ENCODE peak calls at places on chromosomes 1 and 21, in nine cellular contexts. One of them, this sample, is unnamed.

GRCh38 chr1:77888071-77888428 is 374 bp upstream of the NEXN start:
- DNase-seq in memory B cell: no peak
- DNase-seq in cardiac fibroblast: peak
- DNase-seq in NCI-H774: no peak
- DNase-seq in stimulated activated CD4-positive, alpha-beta T cell treated with anti-CD3 and anti-CD28 coated beads, Interleukin-1b, Interleukin-23, amount 100 ng/mL, for 1 hour: no peak
- DNase-seq in dorsolateral prefrontal cortex: no peak
- DNase-seq in kidney tubule cell: peak
- DNase-seq in CD8-positive, alpha-beta T cell: no peak
- DNase-seq in KBM-7: peak
- DNase-seq in this sample: no peak

GRCh38 chr1:232511172-232511571 is 118.8 kb downstream of the SIPA1L2 start:
- DNase-seq in memory B cell: no peak
- DNase-seq in cardiac fibroblast: peak
- DNase-seq in NCI-H774: peak
- DNase-seq in stimulated activated CD4-positive, alpha-beta T cell treated with anti-CD3 and anti-CD28 coated beads, Interleukin-1b, Interleukin-23, amount 100 ng/mL, for 1 hour: no peak
- DNase-seq in dorsolateral prefrontal cortex: no peak
- DNase-seq in kidney tubule cell: no peak
- DNase-seq in CD8-positive, alpha-beta T cell: no peak
- DNase-seq in KBM-7: no peak
- DNase-seq in this sample: no peak

GRCh38 chr1:101239095-101240040 is 2.5 kb downstream of the S1PR1 start:
- DNase-seq in memory B cell: no peak
- DNase-seq in cardiac fibroblast: no peak
- DNase-seq in NCI-H774: no peak
- DNase-seq in stimulated activated CD4-positive, alpha-beta T cell treated with anti-CD3 and anti-CD28 coated beads, Interleukin-1b, Interleukin-23, amount 100 ng/mL, for 1 hour: no peak
- DNase-seq in dorsolateral prefrontal cortex: no peak
- DNase-seq in kidney tubule cell: no peak
- DNase-seq in CD8-positive, alpha-beta T cell: peak
- DNase-seq in KBM-7: no peak
- DNase-seq in this sample: no peak

GRCh38 chr1:22224091-22224490 is 81.2 kb upstream of the WNT4 start:
- DNase-seq in memory B cell: no peak
- DNase-seq in cardiac fibroblast: no peak
- DNase-seq in NCI-H774: no peak
- DNase-seq in stimulated activated CD4-positive, alpha-beta T cell treated with anti-CD3 and anti-CD28 coated beads, Interleukin-1b, Interleukin-23, amount 100 ng/mL, for 1 hour: no peak
- DNase-seq in dorsolateral prefrontal cortex: no peak
- DNase-seq in kidney tubule cell: no peak
- DNase-seq in CD8-positive, alpha-beta T cell: no peak
- DNase-seq in KBM-7: no peak
- DNase-seq in this sample: no peak

GRCh38 chr1:2939041-2939552 is 82.2 kb upstream of the ACTRT2 start:
- DNase-seq in memory B cell: no peak
- DNase-seq in cardiac fibroblast: no peak
- DNase-seq in NCI-H774: no peak
- DNase-seq in stimulated activated CD4-positive, alpha-beta T cell treated with anti-CD3 and anti-CD28 coated beads, Interleukin-1b, Interleukin-23, amount 100 ng/mL, for 1 hour: no peak
- DNase-seq in dorsolateral prefrontal cortex: no peak
- DNase-seq in kidney tubule cell: no peak
- DNase-seq in CD8-positive, alpha-beta T cell: no peak
- DNase-seq in KBM-7: no peak
- DNase-seq in this sample: no peak

GRCh38 chr1:213111502-213111901 is 60.5 kb downstream of the RPS6KC1 start:
- DNase-seq in memory B cell: no peak
- DNase-seq in cardiac fibroblast: no peak
- DNase-seq in NCI-H774: no peak
- DNase-seq in stimulated activated CD4-positive, alpha-beta T cell treated with anti-CD3 and anti-CD28 coated beads, Interleukin-1b, Interleukin-23, amount 100 ng/mL, for 1 hour: no peak
- DNase-seq in dorsolateral prefrontal cortex: no peak
- DNase-seq in kidney tubule cell: no peak
- DNase-seq in CD8-positive, alpha-beta T cell: no peak
- DNase-seq in KBM-7: no peak
- DNase-seq in this sample: no peak

GRCh38 chr1:236786453-236786852 is 8.6 kb upstream of the MTR start:
- DNase-seq in memory B cell: no peak
- DNase-seq in cardiac fibroblast: no peak
- DNase-seq in NCI-H774: no peak
- DNase-seq in stimulated activated CD4-positive, alpha-beta T cell treated with anti-CD3 and anti-CD28 coated beads, Interleukin-1b, Interleukin-23, amount 100 ng/mL, for 1 hour: no peak
- DNase-seq in dorsolateral prefrontal cortex: no peak
- DNase-seq in kidney tubule cell: no peak
- DNase-seq in CD8-positive, alpha-beta T cell: no peak
- DNase-seq in KBM-7: no peak
- DNase-seq in this sample: no peak

GRCh38 chr1:19065526-19066247 is 109.2 kb upstream of the IFFO2 start:
- DNase-seq in memory B cell: no peak
- DNase-seq in cardiac fibroblast: no peak
- DNase-seq in NCI-H774: no peak
- DNase-seq in stimulated activated CD4-positive, alpha-beta T cell treated with anti-CD3 and anti-CD28 coated beads, Interleukin-1b, Interleukin-23, amount 100 ng/mL, for 1 hour: no peak
- DNase-seq in dorsolateral prefrontal cortex: no peak
- DNase-seq in kidney tubule cell: no peak
- DNase-seq in CD8-positive, alpha-beta T cell: no peak
- DNase-seq in KBM-7: no peak
- DNase-seq in this sample: no peak

GRCh38 chr1:51791888-51792287 is 86.6 kb downstream of the NRDC start:
- DNase-seq in memory B cell: no peak
- DNase-seq in cardiac fibroblast: no peak
- DNase-seq in NCI-H774: no peak
- DNase-seq in stimulated activated CD4-positive, alpha-beta T cell treated with anti-CD3 and anti-CD28 coated beads, Interleukin-1b, Interleukin-23, amount 100 ng/mL, for 1 hour: no peak
- DNase-seq in dorsolateral prefrontal cortex: no peak
- DNase-seq in kidney tubule cell: no peak
- DNase-seq in CD8-positive, alpha-beta T cell: no peak
- DNase-seq in KBM-7: no peak
- DNase-seq in this sample: no peak

GRCh38 chr1:100343897-100344296 is 8.4 kb upstream of the CDC14A start:
- DNase-seq in memory B cell: no peak
- DNase-seq in cardiac fibroblast: no peak
- DNase-seq in NCI-H774: no peak
- DNase-seq in stimulated activated CD4-positive, alpha-beta T cell treated with anti-CD3 and anti-CD28 coated beads, Interleukin-1b, Interleukin-23, amount 100 ng/mL, for 1 hour: no peak
- DNase-seq in dorsolateral prefrontal cortex: no peak
- DNase-seq in kidney tubule cell: no peak
- DNase-seq in CD8-positive, alpha-beta T cell: no peak
- DNase-seq in KBM-7: no peak
- DNase-seq in this sample: no peak

GRCh38 chr1:119159096-119159495 is 18.6 kb upstream of the WARS2 start:
- DNase-seq in memory B cell: no peak
- DNase-seq in cardiac fibroblast: peak
- DNase-seq in NCI-H774: no peak
- DNase-seq in stimulated activated CD4-positive, alpha-beta T cell treated with anti-CD3 and anti-CD28 coated beads, Interleukin-1b, Interleukin-23, amount 100 ng/mL, for 1 hour: no peak
- DNase-seq in dorsolateral prefrontal cortex: no peak
- DNase-seq in kidney tubule cell: no peak
- DNase-seq in CD8-positive, alpha-beta T cell: no peak
- DNase-seq in KBM-7: no peak
- DNase-seq in this sample: no peak

GRCh38 chr1:208201241-208201640 is 42.9 kb downstream of the PLXNA2 start:
- DNase-seq in memory B cell: no peak
- DNase-seq in cardiac fibroblast: peak
- DNase-seq in NCI-H774: no peak
- DNase-seq in stimulated activated CD4-positive, alpha-beta T cell treated with anti-CD3 and anti-CD28 coated beads, Interleukin-1b, Interleukin-23, amount 100 ng/mL, for 1 hour: no peak
- DNase-seq in dorsolateral prefrontal cortex: no peak
- DNase-seq in kidney tubule cell: peak
- DNase-seq in CD8-positive, alpha-beta T cell: no peak
- DNase-seq in KBM-7: no peak
- DNase-seq in this sample: no peak

GRCh38 chr1:16181887-16182719 is 26.2 kb upstream of the EPHA2 start:
- DNase-seq in memory B cell: no peak
- DNase-seq in cardiac fibroblast: peak
- DNase-seq in NCI-H774: no peak
- DNase-seq in stimulated activated CD4-positive, alpha-beta T cell treated with anti-CD3 and anti-CD28 coated beads, Interleukin-1b, Interleukin-23, amount 100 ng/mL, for 1 hour: no peak
- DNase-seq in dorsolateral prefrontal cortex: no peak
- DNase-seq in kidney tubule cell: peak
- DNase-seq in CD8-positive, alpha-beta T cell: no peak
- DNase-seq in KBM-7: no peak
- DNase-seq in this sample: no peak

GRCh38 chr21:32184059-32184458 is 94.8 kb downstream of the MIS18A start:
- DNase-seq in memory B cell: no peak
- DNase-seq in cardiac fibroblast: no peak
- DNase-seq in NCI-H774: no peak
- DNase-seq in stimulated activated CD4-positive, alpha-beta T cell treated with anti-CD3 and anti-CD28 coated beads, Interleukin-1b, Interleukin-23, amount 100 ng/mL, for 1 hour: no peak
- DNase-seq in dorsolateral prefrontal cortex: no peak
- DNase-seq in kidney tubule cell: no peak
- DNase-seq in CD8-positive, alpha-beta T cell: no peak
- DNase-seq in KBM-7: no peak
- DNase-seq in this sample: no peak

GRCh38 chr1:212236664-212237220 is 48.5 kb upstream of the PPP2R5A start:
- DNase-seq in memory B cell: no peak
- DNase-seq in cardiac fibroblast: no peak
- DNase-seq in NCI-H774: no peak
- DNase-seq in stimulated activated CD4-positive, alpha-beta T cell treated with anti-CD3 and anti-CD28 coated beads, Interleukin-1b, Interleukin-23, amount 100 ng/mL, for 1 hour: no peak
- DNase-seq in dorsolateral prefrontal cortex: no peak
- DNase-seq in kidney tubule cell: no peak
- DNase-seq in CD8-positive, alpha-beta T cell: no peak
- DNase-seq in KBM-7: no peak
- DNase-seq in this sample: no peak

GRCh38 chr1:7153464-7153863 is 368.2 kb downstream of the CAMTA1 start:
- DNase-seq in memory B cell: no peak
- DNase-seq in cardiac fibroblast: no peak
- DNase-seq in NCI-H774: no peak
- DNase-seq in stimulated activated CD4-positive, alpha-beta T cell treated with anti-CD3 and anti-CD28 coated beads, Interleukin-1b, Interleukin-23, amount 100 ng/mL, for 1 hour: no peak
- DNase-seq in dorsolateral prefrontal cortex: no peak
- DNase-seq in kidney tubule cell: no peak
- DNase-seq in CD8-positive, alpha-beta T cell: no peak
- DNase-seq in KBM-7: no peak
- DNase-seq in this sample: no peak

GRCh38 chr1:33634806-33635205 is 162.4 kb downstream of the ZSCAN20 start:
- DNase-seq in memory B cell: no peak
- DNase-seq in cardiac fibroblast: peak
- DNase-seq in NCI-H774: no peak
- DNase-seq in stimulated activated CD4-positive, alpha-beta T cell treated with anti-CD3 and anti-CD28 coated beads, Interleukin-1b, Interleukin-23, amount 100 ng/mL, for 1 hour: no peak
- DNase-seq in dorsolateral prefrontal cortex: no peak
- DNase-seq in kidney tubule cell: peak
- DNase-seq in CD8-positive, alpha-beta T cell: no peak
- DNase-seq in KBM-7: peak
- DNase-seq in this sample: peak

GRCh38 chr1:112431038-112431437 is 35.0 kb downstream of the CTTNBP2NL start:
- DNase-seq in memory B cell: no peak
- DNase-seq in cardiac fibroblast: no peak
- DNase-seq in NCI-H774: no peak
- DNase-seq in stimulated activated CD4-positive, alpha-beta T cell treated with anti-CD3 and anti-CD28 coated beads, Interleukin-1b, Interleukin-23, amount 100 ng/mL, for 1 hour: no peak
- DNase-seq in dorsolateral prefrontal cortex: no peak
- DNase-seq in kidney tubule cell: no peak
- DNase-seq in CD8-positive, alpha-beta T cell: no peak
- DNase-seq in KBM-7: peak
- DNase-seq in this sample: no peak

GRCh38 chr21:37712204-37712934 is 203.9 kb downstream of the KCNJ6 start:
- DNase-seq in memory B cell: no peak
- DNase-seq in cardiac fibroblast: peak
- DNase-seq in NCI-H774: peak
- DNase-seq in stimulated activated CD4-positive, alpha-beta T cell treated with anti-CD3 and anti-CD28 coated beads, Interleukin-1b, Interleukin-23, amount 100 ng/mL, for 1 hour: no peak
- DNase-seq in dorsolateral prefrontal cortex: peak
- DNase-seq in kidney tubule cell: peak
- DNase-seq in CD8-positive, alpha-beta T cell: peak
- DNase-seq in KBM-7: peak
- DNase-seq in this sample: peak

GRCh38 chr1:227782226-227782625 is 33.2 kb upstream of the PRSS38 start:
- DNase-seq in memory B cell: no peak
- DNase-seq in cardiac fibroblast: no peak
- DNase-seq in NCI-H774: no peak
- DNase-seq in stimulated activated CD4-positive, alpha-beta T cell treated with anti-CD3 and anti-CD28 coated beads, Interleukin-1b, Interleukin-23, amount 100 ng/mL, for 1 hour: no peak
- DNase-seq in dorsolateral prefrontal cortex: no peak
- DNase-seq in kidney tubule cell: no peak
- DNase-seq in CD8-positive, alpha-beta T cell: no peak
- DNase-seq in KBM-7: no peak
- DNase-seq in this sample: no peak

GRCh38 chr1:220879509-220880366 is 495 bp downstream of the HLX start:
- DNase-seq in memory B cell: no peak
- DNase-seq in cardiac fibroblast: peak
- DNase-seq in NCI-H774: no peak
- DNase-seq in stimulated activated CD4-positive, alpha-beta T cell treated with anti-CD3 and anti-CD28 coated beads, Interleukin-1b, Interleukin-23, amount 100 ng/mL, for 1 hour: no peak
- DNase-seq in dorsolateral prefrontal cortex: no peak
- DNase-seq in kidney tubule cell: peak
- DNase-seq in CD8-positive, alpha-beta T cell: no peak
- DNase-seq in KBM-7: peak
- DNase-seq in this sample: no peak

GRCh38 chr1:229891227-229891626 is 175.8 kb upstream of the GALNT2 start:
- DNase-seq in memory B cell: no peak
- DNase-seq in cardiac fibroblast: no peak
- DNase-seq in NCI-H774: no peak
- DNase-seq in stimulated activated CD4-positive, alpha-beta T cell treated with anti-CD3 and anti-CD28 coated beads, Interleukin-1b, Interleukin-23, amount 100 ng/mL, for 1 hour: no peak
- DNase-seq in dorsolateral prefrontal cortex: no peak
- DNase-seq in kidney tubule cell: no peak
- DNase-seq in CD8-positive, alpha-beta T cell: no peak
- DNase-seq in KBM-7: no peak
- DNase-seq in this sample: no peak

GRCh38 chr1:213391445-213391844 is 340.4 kb downstream of the RPS6KC1 start:
- DNase-seq in memory B cell: no peak
- DNase-seq in cardiac fibroblast: no peak
- DNase-seq in NCI-H774: no peak
- DNase-seq in stimulated activated CD4-positive, alpha-beta T cell treated with anti-CD3 and anti-CD28 coated beads, Interleukin-1b, Interleukin-23, amount 100 ng/mL, for 1 hour: no peak
- DNase-seq in dorsolateral prefrontal cortex: no peak
- DNase-seq in kidney tubule cell: no peak
- DNase-seq in CD8-positive, alpha-beta T cell: no peak
- DNase-seq in KBM-7: no peak
- DNase-seq in this sample: no peak

GRCh38 chr1:231160851-231161710 is 777 bp upstream of the TRIM67 start:
- DNase-seq in memory B cell: no peak
- DNase-seq in cardiac fibroblast: no peak
- DNase-seq in NCI-H774: no peak
- DNase-seq in stimulated activated CD4-positive, alpha-beta T cell treated with anti-CD3 and anti-CD28 coated beads, Interleukin-1b, Interleukin-23, amount 100 ng/mL, for 1 hour: no peak
- DNase-seq in dorsolateral prefrontal cortex: peak
- DNase-seq in kidney tubule cell: no peak
- DNase-seq in CD8-positive, alpha-beta T cell: no peak
- DNase-seq in KBM-7: no peak
- DNase-seq in this sample: no peak

GRCh38 chr21:35028451-35028757 is 20.7 kb downstream of the RUNX1 start:
- DNase-seq in memory B cell: no peak
- DNase-seq in cardiac fibroblast: no peak
- DNase-seq in NCI-H774: no peak
- DNase-seq in stimulated activated CD4-positive, alpha-beta T cell treated with anti-CD3 and anti-CD28 coated beads, Interleukin-1b, Interleukin-23, amount 100 ng/mL, for 1 hour: no peak
- DNase-seq in dorsolateral prefrontal cortex: no peak
- DNase-seq in kidney tubule cell: no peak
- DNase-seq in CD8-positive, alpha-beta T cell: no peak
- DNase-seq in KBM-7: no peak
- DNase-seq in this sample: no peak

GRCh38 chr1:147225193-147225730 is at the start of gene FMO5:
- DNase-seq in memory B cell: peak
- DNase-seq in cardiac fibroblast: peak
- DNase-seq in NCI-H774: peak
- DNase-seq in stimulated activated CD4-positive, alpha-beta T cell treated with anti-CD3 and anti-CD28 coated beads, Interleukin-1b, Interleukin-23, amount 100 ng/mL, for 1 hour: no peak
- DNase-seq in dorsolateral prefrontal cortex: peak
- DNase-seq in kidney tubule cell: peak
- DNase-seq in CD8-positive, alpha-beta T cell: peak
- DNase-seq in KBM-7: peak
- DNase-seq in this sample: peak

GRCh38 chr1:46394108-46394871 is at the start of gene FAAH:
- DNase-seq in memory B cell: no peak
- DNase-seq in cardiac fibroblast: peak
- DNase-seq in NCI-H774: no peak
- DNase-seq in stimulated activated CD4-positive, alpha-beta T cell treated with anti-CD3 and anti-CD28 coated beads, Interleukin-1b, Interleukin-23, amount 100 ng/mL, for 1 hour: peak
- DNase-seq in dorsolateral prefrontal cortex: peak
- DNase-seq in kidney tubule cell: peak
- DNase-seq in CD8-positive, alpha-beta T cell: peak
- DNase-seq in KBM-7: no peak
- DNase-seq in this sample: no peak

GRCh38 chr21:43294194-43294902 is 125.5 kb downstream of the CRYAA start:
- DNase-seq in memory B cell: no peak
- DNase-seq in cardiac fibroblast: no peak
- DNase-seq in NCI-H774: no peak
- DNase-seq in stimulated activated CD4-positive, alpha-beta T cell treated with anti-CD3 and anti-CD28 coated beads, Interleukin-1b, Interleukin-23, amount 100 ng/mL, for 1 hour: no peak
- DNase-seq in dorsolateral prefrontal cortex: no peak
- DNase-seq in kidney tubule cell: no peak
- DNase-seq in CD8-positive, alpha-beta T cell: no peak
- DNase-seq in KBM-7: no peak
- DNase-seq in this sample: no peak

GRCh38 chr1:185158806-185159205 is 1.8 kb downstream of the SWT1 start:
- DNase-seq in memory B cell: no peak
- DNase-seq in cardiac fibroblast: peak
- DNase-seq in NCI-H774: no peak
- DNase-seq in stimulated activated CD4-positive, alpha-beta T cell treated with anti-CD3 and anti-CD28 coated beads, Interleukin-1b, Interleukin-23, amount 100 ng/mL, for 1 hour: no peak
- DNase-seq in dorsolateral prefrontal cortex: no peak
- DNase-seq in kidney tubule cell: peak
- DNase-seq in CD8-positive, alpha-beta T cell: no peak
- DNase-seq in KBM-7: no peak
- DNase-seq in this sample: no peak

GRCh38 chr1:161069731-161070270 is at the start of gene ARHGAP30:
- DNase-seq in memory B cell: peak
- DNase-seq in cardiac fibroblast: no peak
- DNase-seq in NCI-H774: no peak
- DNase-seq in stimulated activated CD4-positive, alpha-beta T cell treated with anti-CD3 and anti-CD28 coated beads, Interleukin-1b, Interleukin-23, amount 100 ng/mL, for 1 hour: peak
- DNase-seq in dorsolateral prefrontal cortex: peak
- DNase-seq in kidney tubule cell: no peak
- DNase-seq in CD8-positive, alpha-beta T cell: peak
- DNase-seq in KBM-7: peak
- DNase-seq in this sample: peak

GRCh38 chr1:233183226-233184020 is 112.1 kb downstream of the PCNX2 start:
- DNase-seq in memory B cell: no peak
- DNase-seq in cardiac fibroblast: peak
- DNase-seq in NCI-H774: no peak
- DNase-seq in stimulated activated CD4-positive, alpha-beta T cell treated with anti-CD3 and anti-CD28 coated beads, Interleukin-1b, Interleukin-23, amount 100 ng/mL, for 1 hour: no peak
- DNase-seq in dorsolateral prefrontal cortex: no peak
- DNase-seq in kidney tubule cell: peak
- DNase-seq in CD8-positive, alpha-beta T cell: no peak
- DNase-seq in KBM-7: no peak
- DNase-seq in this sample: no peak

This sample was measured in HL-60.